ENCODE peak calls at places on chromosomes 6 and 20, in ten cellular contexts. W is Peyer's patch, F is lung, H is choroid plexus epithelial cell, S is AG10803, X is OCI-LY7, P is Calu3, D is endothelial cell, G is GM20000, O is cardiac fibroblast. V is an unnamed sample.

GRCh38 chr6:146598785-146599405 is at the start of gene ADGB:
- DNase-seq in W (peak), F (peak), H (peak), S (peak), X (no peak), P (peak), D (peak), G (no peak), O (peak), V (no peak)

GRCh38 chr20:50041238-50041915 is 58.6 kb downstream of the SNAI1 start:
- DNase-seq in W (no peak), F (no peak), H (no peak), S (no peak), X (peak), P (no peak), D (no peak), G (peak), O (no peak), V (no peak)

GRCh38 chr20:24102290-24102689 is 113.7 kb upstream of the GGTLC1 start:
- DNase-seq in W (no peak), F (no peak), H (peak), S (no peak), X (peak), P (peak), D (peak), G (no peak), O (peak), V (no peak)

GRCh38 chr6:138795809-138796469 is at the start of gene ECT2L:
- DNase-seq in W (peak), F (peak), H (peak), S (peak), X (no peak), P (peak), D (peak), G (no peak), O (peak), V (no peak)

GRCh38 chr20:35297740-35298139 is 5.5 kb upstream of the FAM83C start:
- DNase-seq in W (no peak), F (no peak), H (no peak), S (no peak), X (no peak), P (no peak), D (no peak), G (no peak), O (no peak), V (no peak)

GRCh38 chr6:159103396-159104162 is 58.8 kb upstream of the TAGAP start:
- DNase-seq in W (no peak), F (no peak), H (no peak), S (no peak), X (no peak), P (no peak), D (no peak), G (no peak), O (no peak), V (no peak)

GRCh38 chr6:82072771-82073170 is 174.8 kb downstream of the IBTK start:
- DNase-seq in W (no peak), F (no peak), H (peak), S (peak), X (no peak), P (no peak), D (no peak), G (no peak), O (peak), V (no peak)

GRCh38 chr6:108616544-108616943 is 55.8 kb downstream of the FOXO3 start:
- DNase-seq in W (no peak), F (no peak), H (peak), S (peak), X (no peak), P (no peak), D (no peak), G (no peak), O (peak), V (no peak)

GRCh38 chr20:17794400-17794799 is 94.6 kb downstream of the BANF2 start:
- DNase-seq in W (no peak), F (no peak), H (no peak), S (no peak), X (no peak), P (no peak), D (no peak), G (no peak), O (no peak), V (no peak)

GRCh38 chr20:25044660-25045342 is 13.1 kb downstream of the ACSS1 start:
- DNase-seq in W (peak), F (no peak), H (no peak), S (no peak), X (no peak), P (no peak), D (no peak), G (no peak), O (no peak), V (no peak)

GRCh38 chr6:1208876-1209275 is 103.0 kb upstream of the FOXQ1 start:
- DNase-seq in W (no peak), F (no peak), H (peak), S (peak), X (no peak), P (no peak), D (no peak), G (no peak), O (no peak), V (no peak)

GRCh38 chr6:167140589-167141474 is 16.9 kb downstream of the GPR31 start:
- DNase-seq in W (no peak), F (no peak), H (peak), S (no peak), X (peak), P (no peak), D (no peak), G (no peak), O (no peak), V (no peak)

GRCh38 chr6:62763125-62763524 is 448.1 kb upstream of the FKBP1C start:
- DNase-seq in W (no peak), F (no peak), H (no peak), S (no peak), X (no peak), P (no peak), D (no peak), G (no peak), O (no peak), V (no peak)

GRCh38 chr20:20603339-20603990 is 109.0 kb downstream of the RALGAPA2 start:
- DNase-seq in W (no peak), F (no peak), H (no peak), S (no peak), X (peak), P (no peak), D (no peak), G (peak), O (no peak), V (peak)

GRCh38 chr20:48638546-48638945 is 189.3 kb downstream of the PREX1 start:
- DNase-seq in W (no peak), F (no peak), H (peak), S (peak), X (no peak), P (peak), D (no peak), G (no peak), O (peak), V (no peak)

GRCh38 chr6:45610832-45611231 is 233.1 kb upstream of the SUPT3H start:
- DNase-seq in W (no peak), F (no peak), H (no peak), S (no peak), X (no peak), P (no peak), D (no peak), G (no peak), O (no peak), V (no peak)

GRCh38 chr6:6942826-6943225 is 164.9 kb upstream of the RREB1 start:
- DNase-seq in W (no peak), F (peak), H (no peak), S (peak), X (no peak), P (no peak), D (no peak), G (peak), O (no peak), V (no peak)

GRCh38 chr6:73491371-73491770 is 29.5 kb downstream of the EEF1A1 start:
- DNase-seq in W (no peak), F (no peak), H (peak), S (no peak), X (no peak), P (no peak), D (no peak), G (no peak), O (peak), V (no peak)

GRCh38 chr6:73579851-73580246 is 59.0 kb upstream of the EEF1A1 start:
- DNase-seq in W (no peak), F (peak), H (peak), S (peak), X (no peak), P (peak), D (peak), G (no peak), O (peak), V (no peak)

GRCh38 chr20:41064377-41064776 is 35.8 kb downstream of the TOP1 start:
- DNase-seq in W (no peak), F (no peak), H (no peak), S (no peak), X (no peak), P (no peak), D (no peak), G (peak), O (no peak), V (no peak)

GRCh38 chr20:57346477-57346876 is 4.6 kb upstream of the RAE1 start:
- DNase-seq in W (peak), F (peak), H (peak), S (peak), X (peak), P (peak), D (peak), G (peak), O (peak), V (peak)

GRCh38 chr20:59783020-59784010 is 150.1 kb downstream of the SYCP2 start:
- DNase-seq in W (peak), F (no peak), H (peak), S (peak), X (peak), P (peak), D (peak), G (peak), O (peak), V (peak)

GRCh38 chr20:3221398-3222226 is 12.3 kb downstream of the ITPA start:
- DNase-seq in W (peak), F (no peak), H (no peak), S (no peak), X (no peak), P (peak), D (no peak), G (no peak), O (no peak), V (no peak)

GRCh38 chr20:15818651-15819071 is 754.6 kb downstream of the KIF16B start:
- DNase-seq in W (no peak), F (no peak), H (no peak), S (no peak), X (no peak), P (peak), D (no peak), G (no peak), O (no peak), V (no peak)

GRCh38 chr6:5763871-5764270 is 242.9 kb downstream of the NRN1 start:
- DNase-seq in W (no peak), F (no peak), H (peak), S (peak), X (peak), P (no peak), D (no peak), G (peak), O (no peak), V (no peak)

GRCh38 chr6:138485005-138485545 is 14.2 kb downstream of the NHSL1 start:
- DNase-seq in W (no peak), F (no peak), H (peak), S (peak), X (no peak), P (no peak), D (no peak), G (no peak), O (peak), V (no peak)

GRCh38 chr6:43985329-43985728 is 141.9 kb downstream of the MRPL14 start:
- DNase-seq in W (peak), F (no peak), H (no peak), S (no peak), X (no peak), P (no peak), D (no peak), G (no peak), O (no peak), V (no peak)

GRCh38 chr6:94733066-94733465 is 844.3 kb upstream of the MANEA start:
- DNase-seq in W (no peak), F (no peak), H (no peak), S (no peak), X (no peak), P (no peak), D (no peak), G (no peak), O (no peak), V (no peak)

GRCh38 chr6:125858427-125859320 is 67.9 kb downstream of the NCOA7 start:
- DNase-seq in W (no peak), F (peak), H (peak), S (peak), X (no peak), P (peak), D (peak), G (peak), O (peak), V (no peak)

GRCh38 chr6:70257874-70258273 is 45.0 kb downstream of the COL9A1 start:
- DNase-seq in W (no peak), F (no peak), H (no peak), S (no peak), X (no peak), P (no peak), D (no peak), G (no peak), O (no peak), V (no peak)

GRCh38 chr6:163494279-163494727 is 79.8 kb downstream of the QKI start:
- DNase-seq in W (no peak), F (no peak), H (no peak), S (peak), X (no peak), P (no peak), D (no peak), G (no peak), O (no peak), V (no peak)

GRCh38 chr20:363319-364078 is 16.6 kb downstream of the NRSN2 start:
- DNase-seq in W (no peak), F (no peak), H (no peak), S (peak), X (peak), P (peak), D (no peak), G (no peak), O (no peak), V (no peak)

GRCh38 chr6:125245523-125246264 is 56.1 kb downstream of the HDDC2 start:
- DNase-seq in W (no peak), F (no peak), H (no peak), S (no peak), X (no peak), P (peak), D (no peak), G (no peak), O (no peak), V (no peak)

GRCh38 chr6:98839788-98840361 is 5.5 kb downstream of the POU3F2 start:
- DNase-seq in W (no peak), F (no peak), H (peak), S (peak), X (no peak), P (no peak), D (peak), G (no peak), O (peak), V (no peak)

DNA sequence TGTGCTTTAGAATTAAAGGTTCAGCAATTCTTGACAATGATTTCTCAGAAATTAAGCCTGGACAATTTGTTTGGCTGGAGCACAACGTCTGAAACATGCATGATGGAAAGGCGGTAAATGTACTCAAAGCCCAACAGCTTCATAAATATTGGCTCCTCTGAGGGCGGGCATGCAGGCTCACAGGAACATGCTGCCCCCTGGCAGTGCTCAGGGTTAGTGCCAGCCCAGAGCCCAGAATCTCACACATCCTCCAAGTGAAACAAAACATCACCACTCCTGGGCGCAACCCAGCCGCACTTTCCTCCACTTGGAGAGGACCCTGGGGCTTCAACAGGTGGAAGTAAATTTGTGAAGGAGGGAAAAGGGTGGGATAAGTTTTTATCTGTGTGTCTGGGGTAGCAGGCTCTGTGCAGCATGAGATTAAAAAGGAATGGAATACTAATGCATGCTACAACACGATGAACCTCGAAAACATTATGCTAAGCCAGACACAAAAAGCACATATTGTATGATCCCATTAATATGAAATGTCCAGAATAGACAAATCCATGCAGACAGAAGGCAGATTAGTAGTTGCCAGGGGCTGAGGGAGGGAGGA is 54.1 kb upstream of the PTPRT start:
- DNase-seq in W (no peak), F (no peak), H (no peak), S (no peak), X (peak), P (peak), D (no peak), G (no peak), O (no peak), V (no peak)
- TF ChIP-seq CTCF in W (no peak), F (peak), H (no peak), S (peak), X (peak), P (peak), D (no peak), G (no peak), O (no peak), V (no peak)

DNA sequence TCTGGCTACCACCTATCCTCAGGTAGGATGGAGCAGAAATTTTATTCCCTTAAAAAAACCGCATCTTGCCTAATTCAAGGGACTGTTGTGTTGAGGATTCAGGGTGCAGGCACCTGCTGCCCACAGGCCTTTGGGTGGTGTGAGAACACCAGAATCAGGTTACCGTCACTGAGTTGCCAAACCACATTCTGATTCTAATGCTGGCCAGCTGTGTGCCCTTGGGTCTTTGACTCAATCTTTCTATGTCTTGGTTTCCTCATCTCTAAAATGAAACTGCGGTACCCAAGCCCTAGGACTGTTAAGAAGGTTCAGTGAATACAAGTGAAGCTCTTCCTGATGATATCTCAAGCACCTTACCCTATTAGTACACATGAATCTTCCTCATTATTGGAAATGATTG is 827.3 kb downstream of the DHX35 start:
- DNase-seq in W (no peak), F (no peak), H (no peak), S (no peak), X (no peak), P (no peak), D (no peak), G (no peak), O (no peak), V (no peak)
- TF ChIP-seq CTCF in W (no peak), F (no peak), H (no peak), S (no peak), X (no peak), P (no peak), D (no peak), G (no peak), O (no peak), V (no peak)

DNA sequence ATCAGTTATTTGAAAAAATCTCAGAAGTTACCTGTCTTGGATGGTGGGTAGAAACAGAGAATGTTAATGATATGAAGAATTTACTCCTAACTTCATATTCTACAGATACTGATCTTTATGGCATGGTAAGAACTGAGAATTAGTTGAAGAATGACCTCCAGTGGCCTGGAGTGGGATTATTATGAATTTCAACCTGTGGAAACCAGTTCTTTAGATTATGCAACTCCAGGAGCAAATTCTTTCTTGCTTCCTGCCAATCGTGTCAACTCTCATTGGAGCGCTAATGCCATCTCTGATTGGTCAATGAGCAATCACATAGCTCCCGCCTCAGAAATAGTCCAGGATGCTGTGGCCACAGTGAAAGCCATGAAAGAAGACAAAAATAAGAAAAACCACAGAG is 40.6 kb downstream of the LYRM2 start:
- DNase-seq in W (no peak), F (peak), H (peak), S (peak), X (peak), P (peak), D (no peak), G (peak), O (peak), V (no peak)
- TF ChIP-seq CTCF in W (no peak), F (no peak), H (peak), S (peak), X (peak), P (no peak), D (no peak), G (no peak), O (no peak), V (no peak)

GRCh38 chr6:52900536-52900935 is 9.0 kb downstream of the GSTA3 start:
- DNase-seq in W (no peak), F (no peak), H (no peak), S (no peak), X (no peak), P (no peak), D (no peak), G (no peak), O (no peak), V (no peak)

GRCh38 chr6:52909531-52909930 is at the start of gene GSTA3:
- DNase-seq in W (no peak), F (no peak), H (no peak), S (no peak), X (no peak), P (no peak), D (no peak), G (no peak), O (no peak), V (no peak)

GRCh38 chr6:52910091-52910490 is 593 bp upstream of the GSTA3 start:
- DNase-seq in W (no peak), F (no peak), H (no peak), S (no peak), X (no peak), P (no peak), D (no peak), G (no peak), O (no peak), V (no peak)

GRCh38 chr6:52909131-52909530 is 367 bp downstream of the GSTA3 start:
- DNase-seq in W (no peak), F (no peak), H (no peak), S (no peak), X (no peak), P (no peak), D (no peak), G (no peak), O (no peak), V (no peak)

GRCh38 chr6:52904562-52905279 is 4.8 kb downstream of the GSTA3 start:
- DNase-seq in W (no peak), F (no peak), H (peak), S (no peak), X (peak), P (peak), D (no peak), G (no peak), O (peak), V (no peak)
- TF ChIP-seq CTCF in W (no peak), F (no peak), H (peak), S (peak), X (peak), P (no peak), D (no peak), G (no peak), O (peak), V (no peak)

V was measured in natural killer cell.